ENCODE peak calls at places on chromosome 12, in four cellular contexts. A is HCT116, J is HepG2, R is K562. M is an unnamed sample. For H3K4me1, the result is how much of the 10 kb centered on the place peaks cover.

GRCh38 chr12:2110841-2111566 is 58.2 kb downstream of the CACNA1C start:
- DNase-seq in A (no peak), J (no peak), R (no peak), M (no peak)

GRCh38 chr12:46154221-46154975 is 114.4 kb downstream of the SLC38A1 start:
- DNase-seq in A (peak), J (no peak), R (no peak), M (peak)

GRCh38 chr12:46921754-46922113 is 95.9 kb upstream of the SLC38A4 start:
- DNase-seq in A (no peak), J (peak), R (no peak), M (no peak)

GRCh38 chr12:2382391-2383155 is 329.8 kb downstream of the CACNA1C start:
- DNase-seq in A (no peak), J (no peak), R (no peak), M (no peak)

GRCh38 chr12:28578833-28579252 is 388.6 kb downstream of the CCDC91 start:
- DNase-seq in A (no peak), J (no peak), R (no peak), M (no peak)

GRCh38 chr12:58310828-58311273 is 369.5 kb downstream of the ATP23 start:
- DNase-seq in A (peak), J (peak), R (no peak), M (peak)

GRCh38 chr12:69337325-69337724 is 10.9 kb upstream of the LYZ start:
- DNase-seq in A (no peak), J (peak), R (no peak), M (no peak)

GRCh38 chr12:103928736-103929050 is 1.5 kb upstream of the HSP90B1 start:
- DNase-seq in A (no peak), J (no peak), R (no peak), M (no peak)

GRCh38 chr12:111450676-111451075 is 45.0 kb downstream of the SH2B3 start:
- DNase-seq in A (no peak), J (no peak), R (no peak), M (no peak)

GRCh38 chr12:109870648-109871047 is 9.7 kb downstream of the GLTP start:
- DNase-seq in A (no peak), J (no peak), R (no peak), M (no peak)

GRCh38 chr12:68240975-68241374 is 12.4 kb downstream of the IL22 start:
- DNase-seq in A (no peak), J (no peak), R (no peak), M (no peak)

GRCh38 chr12:40691913-40692616 is at the start of gene CNTN1:
- DNase-seq in A (peak), J (no peak), R (peak), M (no peak)

GRCh38 chr12:53065470-53065869 is 13.7 kb downstream of the SPRYD3 start:
- DNase-seq in A (no peak), J (no peak), R (no peak), M (no peak)

GRCh38 chr12:53067993-53068770 is 11.0 kb downstream of the SPRYD3 start:
- DNase-seq in A (no peak), J (no peak), R (no peak), M (no peak)

GRCh38 chr12:53067074-53067992 is 11.9 kb downstream of the SPRYD3 start:
- DNase-seq in A (no peak), J (no peak), R (no peak), M (no peak)

GRCh38 chr12:53065975-53066593 is 13.1 kb downstream of the SPRYD3 start:
- DNase-seq in A (peak), J (peak), R (peak), M (no peak)

GRCh38 chr12:53066594-53066978 is 12.6 kb downstream of the SPRYD3 start:
- DNase-seq in A (no peak), J (no peak), R (no peak), M (no peak)
- H3K4me1 ChIP-seq in A (half or more), J (under half), R (under half), M (under half)

GRCh38 chr12:19971396-19971802 is 396.9 kb upstream of the PDE3A start:
- DNase-seq in A (peak), J (peak), R (no peak), M (no peak)
- TF ChIP-seq CTCF in A (no peak), J (peak), R (no peak), M (no peak)

GRCh38 chr12:15632708-15633107 is 156.5 kb downstream of the EPS8 start:
- DNase-seq in A (peak), J (no peak), R (no peak), M (no peak)

GRCh38 chr12:15636060-15636890 is 152.9 kb downstream of the EPS8 start:
- DNase-seq in A (no peak), J (no peak), R (no peak), M (no peak)

GRCh38 chr12:15634010-15634676 is 155.0 kb downstream of the EPS8 start:
- DNase-seq in A (no peak), J (no peak), R (no peak), M (no peak)

GRCh38 chr12:15631007-15631715 is 158.0 kb downstream of the EPS8 start:
- DNase-seq in A (no peak), J (no peak), R (no peak), M (no peak)

DNA sequence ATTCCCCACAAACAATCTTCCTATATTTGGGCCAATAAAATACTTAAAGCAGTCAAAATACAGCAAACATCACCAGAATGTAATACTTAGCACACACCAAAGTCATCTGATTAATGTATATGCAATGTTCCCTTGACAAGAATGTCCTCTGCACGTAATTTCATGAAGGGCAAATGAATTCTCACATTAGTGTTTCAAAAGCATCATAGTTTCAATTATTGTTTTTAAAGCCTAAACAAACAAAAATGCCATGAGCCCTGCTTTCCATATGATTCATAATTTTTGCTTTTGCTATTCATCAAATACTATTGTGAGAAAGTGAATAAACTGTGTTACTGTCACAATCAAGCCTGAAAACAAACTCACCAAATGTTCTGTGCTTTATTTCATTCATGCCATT is 156.0 kb downstream of the EPS8 start:
- DNase-seq in A (no peak), J (no peak), R (no peak), M (no peak)
- TF ChIP-seq TCF7L2 in A (no peak), J (no peak), R (no peak), M (no peak)

DNA sequence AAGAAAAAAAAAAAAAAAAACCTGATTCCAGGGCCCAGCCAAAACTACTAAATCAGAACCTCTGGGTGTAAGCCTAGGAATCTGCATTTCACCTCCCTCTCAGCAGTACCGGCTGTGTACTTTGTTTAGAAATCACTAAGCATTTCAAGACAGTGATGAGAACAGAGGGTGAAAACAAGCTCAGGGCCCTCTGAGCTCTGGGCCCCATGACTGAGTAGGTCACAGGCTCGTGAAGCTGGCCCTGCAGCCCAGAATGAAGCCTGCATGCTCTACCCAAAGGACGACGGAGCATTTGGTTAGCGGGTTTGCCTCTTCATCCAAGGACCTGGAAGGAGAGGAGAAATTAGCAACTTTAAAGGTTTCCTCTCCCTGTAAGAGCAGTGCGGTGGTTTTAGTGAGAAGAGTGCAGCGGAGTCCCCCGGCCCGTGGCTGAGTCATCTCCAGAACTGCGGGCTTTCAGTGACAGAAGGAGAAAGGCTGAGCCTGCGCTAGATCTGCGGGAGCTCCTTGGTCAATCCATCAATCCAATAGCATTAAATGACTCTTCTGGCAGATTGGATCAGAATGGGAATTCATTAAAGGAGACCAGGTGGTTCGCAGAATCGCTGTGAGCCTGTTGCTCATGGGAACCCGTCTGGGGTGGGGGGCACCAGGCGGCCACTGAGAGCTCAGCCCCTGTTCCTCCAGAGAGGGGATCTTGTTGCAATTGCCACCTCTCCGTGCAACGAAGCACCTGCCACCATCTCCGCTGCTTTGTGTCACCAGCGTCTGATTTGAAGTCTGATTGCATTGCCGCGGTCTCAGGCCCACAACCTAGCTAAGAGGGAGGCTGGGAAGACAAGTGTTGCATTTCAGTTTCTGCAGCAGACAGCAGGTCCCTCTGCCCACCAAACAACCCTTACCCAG is 7.3 kb downstream of the IL31 start:
- DNase-seq in A (no peak), J (no peak), R (peak), M (no peak)
- H3K4me1 ChIP-seq in A (under half), J (under half), R (under half), M (under half)

DNA sequence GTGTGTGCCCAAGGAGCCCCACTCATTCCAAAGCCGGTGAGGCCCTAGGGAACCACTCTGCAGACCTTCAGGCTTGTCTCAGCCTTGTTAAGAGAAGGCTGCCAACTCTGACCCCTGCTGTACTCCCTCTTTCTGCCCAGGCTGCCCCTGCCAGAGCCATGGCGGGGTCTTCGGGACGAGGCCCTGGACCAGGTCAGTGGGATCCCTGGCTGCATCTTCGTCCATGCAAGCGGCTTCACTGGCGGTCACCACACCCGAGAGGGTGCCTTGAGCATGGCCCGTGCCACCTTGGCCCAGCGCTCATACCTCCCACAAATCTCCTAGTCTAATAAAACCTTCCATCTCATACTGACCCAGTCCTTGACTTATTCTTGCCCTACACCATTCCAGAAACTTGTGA is 7.3 kb downstream of the MYG1 start:
- DNase-seq in A (no peak), J (no peak), R (no peak), M (no peak)
- TF ChIP-seq CTCF in A (no peak), J (no peak), R (no peak), M (no peak)

DNA sequence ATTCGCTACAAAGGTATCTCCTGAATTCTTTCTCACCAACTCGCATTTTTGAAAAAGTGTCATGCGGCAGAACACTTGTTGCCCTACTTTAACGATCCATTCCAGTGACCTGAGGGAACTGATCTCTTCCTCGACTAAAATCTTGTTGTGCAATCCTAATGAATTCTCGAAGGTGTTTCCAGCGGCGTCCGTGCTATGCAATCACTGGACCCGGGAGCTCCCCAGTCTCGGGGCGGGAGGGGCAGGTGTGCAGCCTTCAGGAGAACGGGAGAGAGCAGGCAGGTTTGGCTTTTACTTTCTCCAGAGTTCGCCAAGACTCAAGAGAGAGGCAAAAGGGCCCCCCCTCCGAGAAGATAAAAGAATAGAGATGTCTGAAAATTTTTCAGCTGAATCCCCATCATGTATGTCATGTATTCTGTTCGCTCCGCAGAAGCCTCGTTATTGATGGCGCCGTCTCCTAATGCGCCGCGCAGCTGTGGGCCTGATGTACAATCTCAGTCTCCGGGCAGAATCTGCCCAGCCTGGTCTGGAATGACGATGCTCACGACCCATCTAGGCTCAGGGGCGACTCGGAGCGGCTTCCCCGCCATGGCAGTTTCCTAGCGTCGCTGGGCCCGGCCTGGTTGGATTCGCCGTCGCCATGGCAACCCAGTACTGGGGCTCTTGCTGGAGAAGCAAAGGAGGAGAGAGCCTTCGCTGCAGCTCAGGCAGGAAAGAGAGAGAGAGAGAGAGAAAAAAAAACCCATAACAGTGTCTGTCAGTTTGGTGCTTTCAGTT is 38.3 kb downstream of the PLXNC1 start:
- DNase-seq in A (no peak), J (no peak), R (no peak), M (no peak)
- TF ChIP-seq TCF7L2 in A (no peak), J (no peak), R (no peak), M (no peak)

DNA sequence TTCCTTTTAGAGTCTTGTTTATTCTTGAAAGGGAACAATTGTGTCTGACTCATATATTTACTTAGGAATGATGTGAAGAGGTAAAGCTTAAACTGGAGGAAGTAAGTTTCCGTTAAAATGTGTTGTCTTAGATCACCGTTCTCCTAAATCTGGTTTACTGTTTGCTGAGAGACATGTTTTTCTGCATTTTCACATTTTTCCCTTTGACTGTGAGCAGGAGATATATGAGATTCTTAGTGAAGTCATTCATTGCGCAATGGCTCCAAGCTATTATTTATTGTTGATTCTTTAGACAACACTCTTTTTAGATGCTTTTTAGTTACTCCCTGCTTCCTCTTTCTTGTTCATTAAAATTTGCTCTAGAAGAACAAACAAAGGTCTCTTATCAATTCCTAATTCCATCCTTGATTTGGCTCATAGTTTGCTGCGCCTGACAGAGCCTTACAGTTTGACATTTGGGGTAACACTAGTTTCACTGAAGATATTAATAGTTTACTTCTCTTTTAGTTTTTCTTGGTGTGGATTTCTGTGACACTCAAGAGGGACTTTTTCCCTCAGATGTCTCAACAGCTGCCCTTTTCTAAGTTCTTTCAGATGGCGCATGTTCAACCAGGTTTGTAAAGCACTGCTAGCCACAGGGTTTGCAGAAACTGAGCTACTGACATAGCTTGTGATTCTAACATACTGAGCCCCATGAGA is 11.4 kb downstream of the CLECL1 start:
- DNase-seq in A (no peak), J (peak), R (no peak), M (peak)
- H3K4me1 ChIP-seq in A (under half), J (under half), R (under half), M (under half)

GRCh38 chr12:25518512-25518911 is 34.6 kb downstream of the LMNTD1 start:
- DNase-seq in A (no peak), J (no peak), R (no peak), M (no peak)
- TF ChIP-seq CTCF in A (no peak), J (no peak), R (no peak), M (no peak)

GRCh38 chr12:5522358-5523335 is 90.7 kb downstream of the NTF3 start:
- DNase-seq in A (no peak), J (no peak), R (no peak), M (no peak)

GRCh38 chr12:5521456-5522325 is 89.8 kb downstream of the NTF3 start:
- DNase-seq in A (no peak), J (no peak), R (no peak), M (no peak)

GRCh38 chr12:5520831-5521230 is 88.9 kb downstream of the NTF3 start:
- DNase-seq in A (no peak), J (no peak), R (no peak), M (no peak)

GRCh38 chr12:5518584-5519365 is 86.9 kb downstream of the NTF3 start:
- DNase-seq in A (no peak), J (no peak), R (no peak), M (no peak)

DNA sequence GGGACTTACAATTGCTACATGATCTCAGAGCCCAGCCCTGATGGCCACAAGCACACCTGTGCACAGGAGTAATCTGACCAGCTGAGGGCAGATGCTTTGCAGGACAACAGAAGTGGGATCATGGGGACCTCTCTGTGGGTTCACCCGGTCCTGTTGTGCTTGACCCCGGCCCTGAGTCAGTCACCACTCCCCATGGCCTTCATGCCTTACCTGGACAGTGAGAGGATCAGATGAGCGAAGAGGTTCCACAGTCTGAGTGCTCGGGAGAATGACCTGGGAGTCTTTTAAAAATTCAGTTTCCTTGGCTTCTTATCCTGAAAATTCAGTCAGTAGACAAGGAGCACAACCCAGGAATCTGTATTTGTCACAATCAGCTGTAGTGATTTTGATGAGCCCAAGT is 88.1 kb downstream of the NTF3 start:
- DNase-seq in A (no peak), J (no peak), R (no peak), M (no peak)
- TF ChIP-seq TCF7L2 in A (no peak), J (no peak), R (no peak), M (no peak)

GRCh38 chr12:124771462-124772361 is 92.0 kb downstream of the SCARB1 start:
- DNase-seq in A (peak), J (peak), R (peak), M (no peak)
- H3K4me1 ChIP-seq in A (under half), J (half or more), R (under half), M (under half)